ENCODE peak calls at places on chromosomes 5 and 9, in six cellular contexts. G is ELR, C is GM03348, F is GM23248, P is kidney epithelial cell, L is caudate nucleus. U is an unnamed sample.

GRCh38 chr5:93163010-93163663 is 417.9 kb downstream of the NR2F1-AS1 start:
- DNase-seq in G (peak), C (peak), F (peak), P (peak), L (no peak), U (peak)

GRCh38 chr5:142697846-142698245 is 12.0 kb upstream of the FGF1 start:
- DNase-seq in G (no peak), C (peak), F (peak), P (no peak), L (no peak), U (no peak)

GRCh38 chr5:143245929-143246561 is 157.4 kb downstream of the NR3C1 start:
- DNase-seq in G (peak), C (peak), F (peak), P (peak), L (no peak), U (peak)

GRCh38 chr9:26369096-26369495 is 523.5 kb downstream of the CAAP1 start:
- DNase-seq in G (peak), C (peak), F (peak), P (no peak), L (no peak), U (no peak)

GRCh38 chr5:179558912-179559279 is 8.5 kb downstream of the RUFY1 start:
- DNase-seq in G (peak), C (no peak), F (peak), P (no peak), L (peak), U (no peak)

GRCh38 chr5:176677209-176677931 is 30.1 kb downstream of the TSPAN17 start:
- DNase-seq in G (no peak), C (no peak), F (no peak), P (no peak), L (no peak), U (no peak)

GRCh38 chr5:24642022-24642421 is 2.8 kb downstream of the CDH10 start:
- DNase-seq in G (peak), C (peak), F (peak), P (no peak), L (no peak), U (no peak)

GRCh38 chr9:36298566-36298965 is 40.3 kb upstream of the GNE start:
- DNase-seq in G (peak), C (peak), F (peak), P (peak), L (no peak), U (no peak)

GRCh38 chr9:110936719-110937452 is 101.4 kb downstream of the LPAR1 start:
- DNase-seq in G (peak), C (peak), F (peak), P (no peak), L (no peak), U (no peak)

GRCh38 chr5:16493261-16493660 is 27.7 kb upstream of the ZNF622 start:
- DNase-seq in G (peak), C (no peak), F (peak), P (no peak), L (no peak), U (peak)

GRCh38 chr5:59666709-59667108 is 226.8 kb downstream of the PDE4D start:
- DNase-seq in G (no peak), C (no peak), F (no peak), P (no peak), L (no peak), U (no peak)

GRCh38 chr5:178115136-178115834 is 2.0 kb downstream of the N4BP3 start:
- DNase-seq in G (no peak), C (no peak), F (no peak), P (no peak), L (no peak), U (no peak)

GRCh38 chr5:32229586-32229985 is 55.5 kb upstream of the GOLPH3 start:
- DNase-seq in G (no peak), C (no peak), F (no peak), P (no peak), L (no peak), U (no peak)

GRCh38 chr9:109444771-109445320 is 53.3 kb downstream of the PTPN3 start:
- DNase-seq in G (no peak), C (no peak), F (peak), P (no peak), L (no peak), U (no peak)

GRCh38 chr5:59793000-59793399 is 100.5 kb downstream of the PDE4D start:
- DNase-seq in G (peak), C (peak), F (peak), P (peak), L (no peak), U (peak)

GRCh38 chr9:87714819-87715218 is 11.1 kb upstream of the CTSL start:
- DNase-seq in G (peak), C (peak), F (peak), P (no peak), L (no peak), U (peak)

GRCh38 chr5:154312000-154312399 is 121.5 kb downstream of the GALNT10 start:
- DNase-seq in G (no peak), C (no peak), F (no peak), P (no peak), L (no peak), U (no peak)

GRCh38 chr5:65913519-65913918 is 12.9 kb upstream of the ERBIN start:
- DNase-seq in G (no peak), C (no peak), F (peak), P (no peak), L (no peak), U (no peak)

GRCh38 chr9:93598647-93599241 is 22.4 kb downstream of the PHF2 start:
- DNase-seq in G (no peak), C (peak), F (peak), P (no peak), L (no peak), U (no peak)

GRCh38 chr9:36399980-36400331 is at the start of gene RNF38:
- DNase-seq in G (no peak), C (no peak), F (no peak), P (no peak), L (peak), U (no peak)

GRCh38 chr5:19795218-19795617 is 192.8 kb downstream of the CDH18 start:
- DNase-seq in G (peak), C (peak), F (peak), P (no peak), L (no peak), U (no peak)

GRCh38 chr5:180652771-180653170 is 3.4 kb upstream of the FLT4 start:
- DNase-seq in G (no peak), C (peak), F (no peak), P (no peak), L (no peak), U (no peak)

GRCh38 chr9:93679536-93680444 is 103.4 kb downstream of the PHF2 start:
- DNase-seq in G (no peak), C (no peak), F (no peak), P (no peak), L (no peak), U (no peak)

GRCh38 chr5:96783326-96783725 is 24.4 kb downstream of the ERAP1 start:
- DNase-seq in G (no peak), C (no peak), F (no peak), P (no peak), L (no peak), U (no peak)

GRCh38 chr5:40233268-40233667 is 446.4 kb upstream of the PTGER4 start:
- DNase-seq in G (peak), C (peak), F (peak), P (no peak), L (no peak), U (no peak)

GRCh38 chr9:107024193-107024592 is 161.2 kb downstream of the ZNF462 start:
- DNase-seq in G (peak), C (no peak), F (no peak), P (peak), L (no peak), U (no peak)

GRCh38 chr5:1815071-1815786 is 14.0 kb downstream of the NDUFS6 start:
- DNase-seq in G (no peak), C (no peak), F (no peak), P (no peak), L (no peak), U (no peak)

U was measured in epithelial cell of prostate.